ENCODE peak calls at places on chromosomes 1 and 21, in eight cellular contexts. One of them, this sample, is unnamed.

GRCh38 chr1:221327954-221328353 is 413.9 kb downstream of the DUSP10 start:
- DNase-seq in natural killer cell: no peak
- DNase-seq in endothelial cell: no peak
- DNase-seq in cardiac muscle cell: peak
- DNase-seq in HFFc6: no peak
- DNase-seq in progenitor cell of endocrine pancreas: no peak
- DNase-seq in HFF-Myc: peak
- DNase-seq in AG04450: no peak
- DNase-seq in this sample: no peak

GRCh38 chr1:174556392-174556791 is 108.6 kb downstream of the GPR52 start:
- DNase-seq in natural killer cell: no peak
- DNase-seq in cardiac muscle cell: no peak
- DNase-seq in AG04450: no peak
- DNase-seq in HFFc6: no peak
- DNase-seq in progenitor cell of endocrine pancreas: no peak
- DNase-seq in HFF-Myc: no peak
- DNase-seq in endothelial cell: no peak
- DNase-seq in this sample: no peak

GRCh38 chr1:110155878-110156522 is 5.7 kb downstream of the SLC6A17 start:
- DNase-seq in endothelial cell: peak
- DNase-seq in HFFc6: peak
- DNase-seq in HFF-Myc: peak
- DNase-seq in progenitor cell of endocrine pancreas: peak
- DNase-seq in natural killer cell: peak
- DNase-seq in cardiac muscle cell: peak
- DNase-seq in AG04450: peak
- DNase-seq in this sample: no peak

GRCh38 chr1:14019461-14019860 is 319.5 kb downstream of the PRDM2 start:
- DNase-seq in endothelial cell: no peak
- DNase-seq in HFFc6: no peak
- DNase-seq in cardiac muscle cell: no peak
- DNase-seq in AG04450: no peak
- DNase-seq in HFF-Myc: no peak
- DNase-seq in progenitor cell of endocrine pancreas: no peak
- DNase-seq in natural killer cell: no peak
- DNase-seq in this sample: no peak

GRCh38 chr21:36155603-36156338 is 853 bp upstream of the DOP1B start:
- DNase-seq in cardiac muscle cell: no peak
- DNase-seq in HFF-Myc: no peak
- DNase-seq in progenitor cell of endocrine pancreas: peak
- DNase-seq in natural killer cell: no peak
- DNase-seq in endothelial cell: no peak
- DNase-seq in AG04450: no peak
- DNase-seq in HFFc6: no peak
- DNase-seq in this sample: no peak

GRCh38 chr1:231070758-231071443 is 30.8 kb upstream of the FAM89A start:
- DNase-seq in HFF-Myc: no peak
- DNase-seq in cardiac muscle cell: no peak
- DNase-seq in AG04450: no peak
- DNase-seq in HFFc6: no peak
- DNase-seq in progenitor cell of endocrine pancreas: no peak
- DNase-seq in endothelial cell: no peak
- DNase-seq in natural killer cell: no peak
- DNase-seq in this sample: no peak

GRCh38 chr1:9542425-9542824 is 3.2 kb downstream of the SLC25A33 start:
- DNase-seq in natural killer cell: no peak
- DNase-seq in AG04450: no peak
- DNase-seq in HFF-Myc: no peak
- DNase-seq in endothelial cell: no peak
- DNase-seq in HFFc6: peak
- DNase-seq in cardiac muscle cell: peak
- DNase-seq in progenitor cell of endocrine pancreas: no peak
- DNase-seq in this sample: no peak

GRCh38 chr1:2300851-2301606 is 72.9 kb downstream of the SKI start:
- DNase-seq in cardiac muscle cell: no peak
- DNase-seq in HFFc6: no peak
- DNase-seq in natural killer cell: peak
- DNase-seq in progenitor cell of endocrine pancreas: no peak
- DNase-seq in AG04450: no peak
- DNase-seq in HFF-Myc: no peak
- DNase-seq in endothelial cell: no peak
- DNase-seq in this sample: no peak

GRCh38 chr21:29403291-29403690 is 104.6 kb downstream of the BACH1 start:
- DNase-seq in HFF-Myc: no peak
- DNase-seq in cardiac muscle cell: no peak
- DNase-seq in endothelial cell: no peak
- DNase-seq in natural killer cell: no peak
- DNase-seq in progenitor cell of endocrine pancreas: no peak
- DNase-seq in HFFc6: no peak
- DNase-seq in AG04450: no peak
- DNase-seq in this sample: no peak

GRCh38 chr1:108027389-108027788 is 62.4 kb upstream of the VAV3 start:
- DNase-seq in HFF-Myc: no peak
- DNase-seq in progenitor cell of endocrine pancreas: no peak
- DNase-seq in endothelial cell: no peak
- DNase-seq in AG04450: no peak
- DNase-seq in natural killer cell: no peak
- DNase-seq in HFFc6: no peak
- DNase-seq in cardiac muscle cell: no peak
- DNase-seq in this sample: no peak

GRCh38 chr1:54273092-54273836 is 73.3 kb downstream of the MRPL37 start:
- DNase-seq in endothelial cell: no peak
- DNase-seq in HFFc6: peak
- DNase-seq in natural killer cell: no peak
- DNase-seq in cardiac muscle cell: no peak
- DNase-seq in progenitor cell of endocrine pancreas: peak
- DNase-seq in HFF-Myc: peak
- DNase-seq in AG04450: peak
- DNase-seq in this sample: peak
- TF ChIP-seq CTCF in endothelial cell: no peak
- TF ChIP-seq CTCF in HFFc6: peak
- TF ChIP-seq CTCF in natural killer cell: no peak
- TF ChIP-seq CTCF in cardiac muscle cell: peak
- TF ChIP-seq CTCF in progenitor cell of endocrine pancreas: peak
- TF ChIP-seq CTCF in HFF-Myc: peak
- TF ChIP-seq CTCF in AG04450: peak
- TF ChIP-seq CTCF in this sample: peak

DNA sequence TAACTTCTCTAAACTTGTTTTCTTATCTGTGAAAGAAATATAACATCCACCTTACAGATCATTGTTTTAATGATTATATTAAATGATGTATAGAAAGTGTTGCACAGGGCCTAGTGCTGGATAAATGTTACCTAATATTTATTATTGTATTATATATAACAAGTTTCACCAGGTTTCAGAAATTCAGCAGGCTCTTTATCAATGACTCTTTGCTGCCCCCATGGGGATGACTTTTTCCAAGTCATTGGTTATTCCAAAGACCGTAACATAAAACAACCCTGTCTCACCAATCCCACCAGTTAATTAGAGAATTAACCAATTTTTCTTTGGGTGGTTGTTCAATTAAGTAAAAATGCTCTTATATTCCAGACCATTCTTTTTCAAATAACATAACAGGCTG is 7.3 kb upstream of the DEDD start:
- DNase-seq in AG04450: no peak
- DNase-seq in progenitor cell of endocrine pancreas: no peak
- DNase-seq in cardiac muscle cell: peak
- DNase-seq in HFF-Myc: no peak
- DNase-seq in endothelial cell: peak
- DNase-seq in natural killer cell: no peak
- DNase-seq in HFFc6: peak
- DNase-seq in this sample: no peak
- TF ChIP-seq CTCF in AG04450: peak
- TF ChIP-seq CTCF in progenitor cell of endocrine pancreas: peak
- TF ChIP-seq CTCF in cardiac muscle cell: peak
- TF ChIP-seq CTCF in HFF-Myc: peak
- TF ChIP-seq CTCF in endothelial cell: peak
- TF ChIP-seq CTCF in natural killer cell: peak
- TF ChIP-seq CTCF in HFFc6: peak
- TF ChIP-seq CTCF in this sample: peak

GRCh38 chr21:26834181-26834945 is 10.8 kb downstream of the ADAMTS1 start:
- DNase-seq in HFF-Myc: no peak
- DNase-seq in endothelial cell: no peak
- DNase-seq in progenitor cell of endocrine pancreas: no peak
- DNase-seq in HFFc6: no peak
- DNase-seq in natural killer cell: no peak
- DNase-seq in cardiac muscle cell: no peak
- DNase-seq in AG04450: no peak
- DNase-seq in this sample: no peak
- TF ChIP-seq CTCF in HFF-Myc: no peak
- TF ChIP-seq CTCF in endothelial cell: peak
- TF ChIP-seq CTCF in progenitor cell of endocrine pancreas: peak
- TF ChIP-seq CTCF in HFFc6: peak
- TF ChIP-seq CTCF in natural killer cell: no peak
- TF ChIP-seq CTCF in cardiac muscle cell: peak
- TF ChIP-seq CTCF in AG04450: peak
- TF ChIP-seq CTCF in this sample: peak

DNA sequence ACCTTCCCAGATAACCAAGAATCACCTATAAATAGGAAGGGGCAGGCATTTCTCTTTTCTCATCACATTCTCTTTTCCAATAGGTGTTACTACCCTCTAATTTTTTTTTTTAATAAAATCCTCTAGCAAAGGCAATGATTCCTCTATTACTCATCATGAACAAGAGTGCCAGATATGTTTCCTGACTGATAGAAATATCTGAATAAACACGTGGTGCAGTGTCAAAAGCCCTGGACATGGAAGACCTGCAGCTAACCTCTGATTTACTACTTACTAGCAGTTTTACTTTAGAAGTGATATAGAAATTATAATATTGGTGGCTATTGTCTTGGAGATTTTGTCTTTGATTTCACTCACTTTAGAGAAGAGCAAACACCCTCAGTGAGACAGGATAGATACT is 194.6 kb upstream of the SAMSN1 start:
- DNase-seq in AG04450: no peak
- DNase-seq in HFFc6: no peak
- DNase-seq in progenitor cell of endocrine pancreas: no peak
- DNase-seq in endothelial cell: no peak
- DNase-seq in cardiac muscle cell: no peak
- DNase-seq in HFF-Myc: no peak
- DNase-seq in natural killer cell: no peak
- DNase-seq in this sample: no peak
- TF ChIP-seq CTCF in AG04450: no peak
- TF ChIP-seq CTCF in HFFc6: no peak
- TF ChIP-seq CTCF in progenitor cell of endocrine pancreas: no peak
- TF ChIP-seq CTCF in endothelial cell: no peak
- TF ChIP-seq CTCF in cardiac muscle cell: no peak
- TF ChIP-seq CTCF in HFF-Myc: no peak
- TF ChIP-seq CTCF in natural killer cell: no peak
- TF ChIP-seq CTCF in this sample: no peak

DNA sequence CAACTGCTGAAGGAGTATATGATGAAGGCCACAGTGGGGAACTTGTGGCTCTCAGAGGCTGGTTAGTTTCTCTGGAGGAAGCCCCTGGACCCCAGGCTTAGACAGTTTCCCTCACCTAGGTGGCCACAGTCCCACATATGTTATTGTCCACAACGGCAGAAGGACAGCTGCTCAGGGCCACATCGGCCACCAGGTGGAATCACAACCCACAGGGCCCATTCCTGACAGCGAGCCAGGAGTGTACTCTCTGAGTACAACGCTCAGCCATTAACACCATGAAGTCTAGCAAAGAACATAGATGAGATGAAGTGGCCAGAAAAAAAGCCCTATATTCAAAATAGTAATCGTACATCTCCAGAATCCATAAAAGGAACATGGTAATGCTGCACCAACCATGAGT is 383.1 kb downstream of the HHAT start:
- DNase-seq in cardiac muscle cell: peak
- DNase-seq in progenitor cell of endocrine pancreas: no peak
- DNase-seq in HFF-Myc: no peak
- DNase-seq in AG04450: no peak
- DNase-seq in natural killer cell: no peak
- DNase-seq in HFFc6: no peak
- DNase-seq in endothelial cell: peak
- DNase-seq in this sample: no peak
- TF ChIP-seq CTCF in cardiac muscle cell: no peak
- TF ChIP-seq CTCF in progenitor cell of endocrine pancreas: peak
- TF ChIP-seq CTCF in HFF-Myc: no peak
- TF ChIP-seq CTCF in AG04450: no peak
- TF ChIP-seq CTCF in natural killer cell: no peak
- TF ChIP-seq CTCF in HFFc6: peak
- TF ChIP-seq CTCF in endothelial cell: no peak
- TF ChIP-seq CTCF in this sample: peak

GRCh38 chr21:39630827-39631226 is 18.1 kb downstream of the B3GALT5 start:
- DNase-seq in HFFc6: peak
- DNase-seq in HFF-Myc: no peak
- DNase-seq in natural killer cell: no peak
- DNase-seq in cardiac muscle cell: no peak
- DNase-seq in AG04450: no peak
- DNase-seq in progenitor cell of endocrine pancreas: no peak
- DNase-seq in endothelial cell: no peak
- DNase-seq in this sample: no peak
- TF ChIP-seq CTCF in HFFc6: no peak
- TF ChIP-seq CTCF in HFF-Myc: no peak
- TF ChIP-seq CTCF in natural killer cell: no peak
- TF ChIP-seq CTCF in cardiac muscle cell: no peak
- TF ChIP-seq CTCF in AG04450: no peak
- TF ChIP-seq CTCF in progenitor cell of endocrine pancreas: no peak
- TF ChIP-seq CTCF in endothelial cell: no peak
- TF ChIP-seq CTCF in this sample: peak

GRCh38 chr1:206469933-206470691 is at the start of gene IKBKE:
- DNase-seq in AG04450: peak
- DNase-seq in cardiac muscle cell: peak
- DNase-seq in HFFc6: peak
- DNase-seq in progenitor cell of endocrine pancreas: no peak
- DNase-seq in natural killer cell: peak
- DNase-seq in HFF-Myc: no peak
- DNase-seq in endothelial cell: peak
- DNase-seq in this sample: peak

GRCh38 chr1:206471415-206471801 is 1.1 kb downstream of the IKBKE start:
- DNase-seq in progenitor cell of endocrine pancreas: no peak
- DNase-seq in AG04450: no peak
- DNase-seq in HFFc6: no peak
- DNase-seq in cardiac muscle cell: no peak
- DNase-seq in endothelial cell: no peak
- DNase-seq in natural killer cell: no peak
- DNase-seq in HFF-Myc: no peak
- DNase-seq in this sample: no peak

GRCh38 chr1:206469411-206469932 is 804 bp upstream of the IKBKE start:
- DNase-seq in endothelial cell: no peak
- DNase-seq in cardiac muscle cell: no peak
- DNase-seq in natural killer cell: no peak
- DNase-seq in HFFc6: no peak
- DNase-seq in HFF-Myc: no peak
- DNase-seq in AG04450: no peak
- DNase-seq in progenitor cell of endocrine pancreas: no peak
- DNase-seq in this sample: no peak

GRCh38 chr1:206471993-206472392 is 1.7 kb downstream of the IKBKE start:
- DNase-seq in AG04450: no peak
- DNase-seq in progenitor cell of endocrine pancreas: no peak
- DNase-seq in endothelial cell: no peak
- DNase-seq in cardiac muscle cell: no peak
- DNase-seq in HFF-Myc: no peak
- DNase-seq in HFFc6: no peak
- DNase-seq in natural killer cell: no peak
- DNase-seq in this sample: no peak

GRCh38 chr1:206470692-206471414 is 577 bp downstream of the IKBKE start:
- DNase-seq in endothelial cell: peak
- DNase-seq in natural killer cell: peak
- DNase-seq in progenitor cell of endocrine pancreas: no peak
- DNase-seq in cardiac muscle cell: peak
- DNase-seq in HFFc6: peak
- DNase-seq in AG04450: peak
- DNase-seq in HFF-Myc: no peak
- DNase-seq in this sample: peak
- TF ChIP-seq CTCF in endothelial cell: no peak
- TF ChIP-seq CTCF in natural killer cell: no peak
- TF ChIP-seq CTCF in progenitor cell of endocrine pancreas: no peak
- TF ChIP-seq CTCF in cardiac muscle cell: no peak
- TF ChIP-seq CTCF in HFFc6: no peak
- TF ChIP-seq CTCF in AG04450: no peak
- TF ChIP-seq CTCF in HFF-Myc: no peak
- TF ChIP-seq CTCF in this sample: no peak